ENCODE peak calls at places on chromosome 16, in ten cellular contexts. R is HAP-1; O is cardiac fibroblast; J is substantia nigra; G is CD4-positive, alpha-beta memory T cell; D is stimulated activated CD8-positive, alpha-beta memory T cell treated with anti-CD3 and anti-CD28 coated beads, Interleukin-7, amount 100 ng/mL, for 1 hour; L is globus pallidus; I is fibroblast of villous mesenchyme; S is H54; N is T-helper 2 cell treated with Interferon-gamma antibody and Interleukin-4, amounts not matched to agents 5 μg/mL and 100 μg/mL, for 36 hours. C is an unnamed sample.

GRCh38 chr16:55949518-55949917 is 74.3 kb upstream of the CES5A start:
- DNase-seq in R (no peak), O (no peak), J (no peak), G (no peak), D (no peak), L (no peak), I (no peak), S (no peak), N (no peak), C (peak)

GRCh38 chr16:47916266-47916665 is 239.5 kb downstream of the ABCC12 start:
- DNase-seq in R (no peak), O (no peak), J (no peak), G (no peak), D (no peak), L (no peak), I (peak), S (no peak), N (no peak), C (peak)

GRCh38 chr16:87471278-87472141 is 21.3 kb downstream of the ZCCHC14 start:
- DNase-seq in R (no peak), O (no peak), J (no peak), G (no peak), D (no peak), L (no peak), I (peak), S (no peak), N (no peak), C (no peak)

GRCh38 chr16:12186774-12187335 is 210.3 kb downstream of the SNX29 start:
- DNase-seq in R (no peak), O (no peak), J (no peak), G (no peak), D (no peak), L (no peak), I (no peak), S (no peak), N (no peak), C (peak)

GRCh38 chr16:24834459-24835335 is 11.1 kb upstream of the SLC5A11 start:
- DNase-seq in R (peak), O (peak), J (peak), G (no peak), D (no peak), L (peak), I (peak), S (no peak), N (no peak), C (peak)

GRCh38 chr16:8676737-8677375 is 2.4 kb downstream of the ABAT start:
- DNase-seq in R (peak), O (no peak), J (no peak), G (no peak), D (no peak), L (no peak), I (no peak), S (no peak), N (no peak), C (no peak)

GRCh38 chr16:50861926-50862325 is 120.0 kb downstream of the CYLD start:
- DNase-seq in R (no peak), O (peak), J (no peak), G (no peak), D (no peak), L (peak), I (peak), S (peak), N (no peak), C (peak)

GRCh38 chr16:2686912-2687507 is 4.7 kb downstream of the KCTD5 start:
- DNase-seq in R (no peak), O (no peak), J (no peak), G (no peak), D (no peak), L (peak), I (no peak), S (no peak), N (peak), C (no peak)

GRCh38 chr16:13186813-13187212 is 285.4 kb downstream of the SHISA9 start:
- DNase-seq in R (no peak), O (no peak), J (no peak), G (no peak), D (no peak), L (no peak), I (no peak), S (no peak), N (no peak), C (no peak)

GRCh38 chr16:86029131-86029741 is 130.3 kb downstream of the IRF8 start:
- DNase-seq in R (no peak), O (peak), J (peak), G (no peak), D (no peak), L (peak), I (peak), S (no peak), N (no peak), C (peak)

GRCh38 chr16:24540575-24541240 is 1.3 kb downstream of the RBBP6 start:
- DNase-seq in R (peak), O (no peak), J (no peak), G (peak), D (no peak), L (no peak), I (peak), S (no peak), N (peak), C (peak)

GRCh38 chr16:8634991-8635736 is 13.7 kb downstream of the METTL22 start:
- DNase-seq in R (peak), O (peak), J (no peak), G (no peak), D (no peak), L (no peak), I (no peak), S (no peak), N (no peak), C (peak)

GRCh38 chr16:57145964-57146647 is 39.7 kb downstream of the PSME3IP1 start:
- DNase-seq in R (no peak), O (no peak), J (no peak), G (no peak), D (no peak), L (no peak), I (no peak), S (no peak), N (no peak), C (no peak)

GRCh38 chr16:9091867-9092281 is 430 bp downstream of the HAPSTR1 start:
- DNase-seq in R (no peak), O (peak), J (no peak), G (peak), D (no peak), L (no peak), I (peak), S (peak), N (no peak), C (no peak)

GRCh38 chr16:15996432-15997109 is 47.2 kb downstream of the ABCC1 start:
- DNase-seq in R (no peak), O (peak), J (no peak), G (no peak), D (no peak), L (no peak), I (peak), S (peak), N (no peak), C (peak)

GRCh38 chr16:87979352-87979751 is 28.1 kb downstream of the BANP start:
- DNase-seq in R (no peak), O (no peak), J (no peak), G (no peak), D (no peak), L (no peak), I (no peak), S (no peak), N (no peak), C (no peak)

GRCh38 chr16:74887084-74887483 is 97.8 kb downstream of the WDR59 start:
- DNase-seq in R (no peak), O (no peak), J (no peak), G (no peak), D (no peak), L (no peak), I (no peak), S (no peak), N (no peak), C (no peak)

GRCh38 chr16:88940196-88941050 is 36.6 kb downstream of the CBFA2T3 start:
- DNase-seq in R (no peak), O (no peak), J (no peak), G (no peak), D (no peak), L (no peak), I (no peak), S (no peak), N (no peak), C (no peak)

GRCh38 chr16:47142469-47143328 is 1.0 kb downstream of the NETO2 start:
- DNase-seq in R (no peak), O (peak), J (peak), G (peak), D (no peak), L (peak), I (peak), S (peak), N (peak), C (peak)

C was measured in IMR-90.